ENCODE peak calls at places on chromosomes 1 and 21, in nine cellular contexts. Y is left ventricle myocardium inferior, H is Calu3, F is glutamatergic neuron, C is esophagus squamous epithelium, W is mucosa of descending colon, L is astrocyte of the cerebellum, A is WTC11, N is endothelial cell. Z is an unnamed sample.

GRCh38 chr1:171212607-171213347 is 27.7 kb downstream of the FMO2 start:
- DNase-seq in C (no peak), L (no peak), N (no peak), A (no peak), W (no peak), F (no peak), H (no peak), Y (no peak), Z (no peak)

GRCh38 chr1:187070076-187070475 is 241.3 kb downstream of the PLA2G4A start:
- DNase-seq in H (no peak), N (no peak), Y (no peak), F (no peak), L (no peak), A (no peak), W (no peak), C (no peak), Z (no peak)

GRCh38 chr1:203374023-203374422 is 23.1 kb upstream of the FMOD start:
- DNase-seq in H (no peak), F (no peak), W (no peak), Y (no peak), A (no peak), L (no peak), N (no peak), C (no peak), Z (no peak)

GRCh38 chr1:232192781-232193450 is 437.0 kb downstream of the SIPA1L2 start:
- DNase-seq in C (no peak), W (no peak), H (no peak), N (no peak), L (no peak), F (no peak), Y (no peak), A (no peak), Z (peak; percentile 16)

GRCh38 chr1:156146006-156146748 is 7.2 kb upstream of the SEMA4A start:
- DNase-seq in H (peak; percentile 86), A (no peak), Y (peak; percentile 71), W (peak; percentile 47), N (no peak), F (no peak), L (peak; percentile 95), C (no peak), Z (peak; percentile 84)

GRCh38 chr21:39182016-39182415 is 1.2 kb downstream of the PSMG1 start:
- DNase-seq in H (no peak), Y (no peak), W (no peak), L (no peak), F (no peak), C (no peak), N (no peak), A (no peak), Z (no peak)

GRCh38 chr1:65992160-65993046 is 199.7 kb downstream of the PDE4B start:
- DNase-seq in N (no peak), W (no peak), H (no peak), F (no peak), L (no peak), Y (no peak), A (no peak), C (no peak), Z (peak; percentile 23)

GRCh38 chr1:41840592-41841246 is 78.0 kb downstream of the HIVEP3 start:
- DNase-seq in A (no peak), C (no peak), H (peak; percentile 8), L (no peak), N (no peak), W (no peak), F (no peak), Y (peak; percentile 34), Z (no peak)

GRCh38 chr1:224447251-224447650 is 12.7 kb upstream of the WDR26 start:
- DNase-seq in A (no peak), L (no peak), C (no peak), F (no peak), W (no peak), H (no peak), Y (peak; percentile 34), N (no peak), Z (no peak)

GRCh38 chr1:35717911-35718476 is 690 bp downstream of the C1orf216 start:
- DNase-seq in F (no peak), L (peak; percentile 41), Y (peak; percentile 61), A (peak; percentile 43), C (no peak), N (peak; percentile 20), H (peak; percentile 38), W (peak; percentile 34), Z (peak; percentile 36)

GRCh38 chr1:18912550-18912949 is 10.2 kb upstream of the ALDH4A1 start:
- DNase-seq in Y (no peak), W (no peak), A (no peak), H (no peak), N (no peak), F (no peak), L (no peak), C (no peak), Z (no peak)

GRCh38 chr1:53834776-53835175 is 3.3 kb downstream of the NDC1 start:
- DNase-seq in Y (no peak), H (no peak), C (no peak), A (no peak), N (no peak), L (no peak), W (no peak), F (no peak), Z (no peak)

GRCh38 chr1:67664048-67664447 is 21.0 kb upstream of the GADD45A start:
- DNase-seq in C (no peak), L (no peak), W (no peak), F (no peak), A (no peak), Y (no peak), H (no peak), N (no peak), Z (no peak)

GRCh38 chr1:154963643-154964042 is 2.1 kb upstream of the PYGO2 start:
- DNase-seq in H (no peak), A (no peak), Y (no peak), C (no peak), L (no peak), N (no peak), W (no peak), F (no peak), Z (no peak)

GRCh38 chr1:10446790-10447422 is 2.9 kb upstream of the CORT start:
- DNase-seq in N (no peak), F (no peak), C (no peak), A (no peak), W (no peak), Y (no peak), L (no peak), H (no peak), Z (no peak)

GRCh38 chr1:150995896-150996295 is 10.8 kb downstream of the MINDY1 start:
- DNase-seq in C (no peak), Y (peak; percentile 28), A (peak; percentile 64), H (peak; percentile 41), W (peak; percentile 50), N (peak; percentile 45), F (peak; percentile 45), L (no peak), Z (peak; percentile 45)

GRCh38 chr1:65371544-65371943 is 48.9 kb upstream of the LEPR start:
- DNase-seq in L (no peak), F (no peak), Y (no peak), A (no peak), W (no peak), H (no peak), C (no peak), N (no peak), Z (no peak)

GRCh38 chr1:174008261-174008660 is 13.9 kb downstream of the RC3H1 start:
- DNase-seq in A (no peak), C (no peak), F (no peak), H (no peak), N (no peak), L (no peak), Y (no peak), W (no peak), Z (no peak)

GRCh38 chr1:207495816-207496792 is at the start of gene CR1:
- DNase-seq in H (peak; percentile 11), N (peak; percentile 35), Y (peak; percentile 36), C (no peak), F (peak; percentile 58), A (peak; percentile 29), L (no peak), W (peak; percentile 17), Z (peak; percentile 23)

GRCh38 chr1:225828706-225829344 is 18.9 kb downstream of the EPHX1 start:
- DNase-seq in F (no peak), L (no peak), W (no peak), C (no peak), A (no peak), Y (no peak), N (no peak), H (no peak), Z (no peak)

GRCh38 chr1:147417024-147417423 is 124.3 kb upstream of the BCL9 start:
- DNase-seq in C (no peak), H (no peak), N (no peak), F (no peak), L (no peak), A (no peak), W (no peak), Y (no peak), Z (no peak)

GRCh38 chr1:188372821-188373220 is 1544.1 kb downstream of the PLA2G4A start:
- DNase-seq in A (no peak), C (no peak), N (no peak), H (no peak), W (no peak), L (no peak), F (no peak), Y (no peak), Z (no peak)

GRCh38 chr1:185565314-185565713 is 168.9 kb upstream of the HMCN1 start:
- DNase-seq in Y (no peak), H (peak; percentile 65), W (no peak), N (no peak), A (no peak), C (no peak), F (no peak), L (peak; percentile 86), Z (peak; percentile 25)
- TF ChIP-seq CTCF in Y (no peak), H (no peak), W (no peak), N (no peak), A (no peak), C (no peak), F (no peak), L (no peak), Z (no peak)

DNA sequence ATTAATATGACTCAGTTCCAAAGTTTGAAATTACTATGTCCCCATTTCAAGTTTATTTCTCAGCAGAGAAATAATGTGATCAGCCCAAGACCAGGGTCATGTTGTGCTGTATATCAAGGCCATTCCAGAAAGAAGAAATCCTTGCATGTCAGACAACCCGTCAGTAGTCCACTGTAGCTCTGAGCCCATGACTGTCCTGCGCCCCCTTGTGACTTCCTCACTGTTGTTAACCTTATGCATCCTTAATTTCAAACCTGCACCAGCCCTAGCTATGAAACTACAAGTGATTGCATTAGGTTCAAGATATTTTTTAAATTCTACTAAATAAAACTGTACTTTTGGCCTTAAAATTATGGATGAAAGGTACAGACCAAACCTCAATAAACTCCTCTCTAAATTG is 133.0 kb downstream of the LRRC7 start:
- DNase-seq in C (no peak), F (no peak), A (peak; percentile 53), H (peak; percentile 60), W (peak; percentile 43), N (peak; percentile 66), Y (no peak), L (no peak), Z (peak; percentile 40)
- TF ChIP-seq CTCF in C (no peak), F (no peak), A (peak; percentile 45), H (peak; percentile 38), W (no peak), N (peak; percentile 18), Y (no peak), L (peak; percentile 54), Z (peak; percentile 46)

GRCh38 chr1:247184254-247184653 is 12.4 kb upstream of the ZNF124 start:
- DNase-seq in N (no peak), L (no peak), C (no peak), A (no peak), H (no peak), F (no peak), W (no peak), Y (no peak), Z (no peak)
- TF ChIP-seq CTCF in N (no peak), L (no peak), C (no peak), A (no peak), H (no peak), F (no peak), W (no peak), Y (no peak), Z (no peak)

GRCh38 chr1:64335634-64336033 is 132.2 kb downstream of the UBE2U start:
- DNase-seq in N (no peak), Y (no peak), F (no peak), W (no peak), H (no peak), A (no peak), L (no peak), C (no peak), Z (peak; percentile 28)
- TF ChIP-seq CTCF in N (no peak), Y (no peak), F (no peak), W (no peak), H (no peak), A (no peak), L (no peak), C (no peak), Z (no peak)